ENCODE peak calls at places on chromosomes 16 and 17, in nine cellular contexts. One of them, this sample, is unnamed.

GRCh38 chr17:81991684-81992513 is 14.5 kb downstream of the ASPSCR1 start:
- DNase-seq in tibial nerve: peak; percentile 41
- DNase-seq in HCT116: no peak
- DNase-seq in uterus: no peak
- DNase-seq in esophagus squamous epithelium: no peak
- DNase-seq in cardiac fibroblast: peak; percentile 4
- DNase-seq in thoracic aorta: peak; percentile 29
- DNase-seq in fibroblast of lung: peak; percentile 56
- DNase-seq in upper lobe of right lung: peak; percentile 97
- DNase-seq in this sample: peak; percentile 36

GRCh38 chr17:15263206-15263579 is 1.9 kb downstream of the PMP22 start:
- DNase-seq in tibial nerve: peak; percentile 85
- DNase-seq in HCT116: no peak
- DNase-seq in uterus: peak; percentile 92
- DNase-seq in esophagus squamous epithelium: peak; percentile 15
- DNase-seq in cardiac fibroblast: peak; percentile 77
- DNase-seq in thoracic aorta: peak; percentile 81
- DNase-seq in fibroblast of lung: peak; percentile 91
- DNase-seq in upper lobe of right lung: peak; percentile 78
- DNase-seq in this sample: peak; percentile 80

GRCh38 chr17:5888811-5889210 is 181.4 kb upstream of the WSCD1 start:
- DNase-seq in tibial nerve: no peak
- DNase-seq in HCT116: no peak
- DNase-seq in uterus: no peak
- DNase-seq in esophagus squamous epithelium: no peak
- DNase-seq in cardiac fibroblast: no peak
- DNase-seq in thoracic aorta: no peak
- DNase-seq in fibroblast of lung: peak; percentile 64
- DNase-seq in upper lobe of right lung: no peak
- DNase-seq in this sample: peak; percentile 4

GRCh38 chr16:77212736-77213541 is 13.7 kb downstream of the SYCE1L start:
- DNase-seq in tibial nerve: peak; percentile 40
- DNase-seq in HCT116: no peak
- DNase-seq in uterus: peak; percentile 69
- DNase-seq in esophagus squamous epithelium: no peak
- DNase-seq in cardiac fibroblast: peak; percentile 27
- DNase-seq in thoracic aorta: no peak
- DNase-seq in fibroblast of lung: peak; percentile 42
- DNase-seq in upper lobe of right lung: peak; percentile 86
- DNase-seq in this sample: peak; percentile 45

GRCh38 chr17:52828621-52829020 is 670.1 kb upstream of the CA10 start:
- DNase-seq in tibial nerve: no peak
- DNase-seq in HCT116: no peak
- DNase-seq in uterus: no peak
- DNase-seq in esophagus squamous epithelium: no peak
- DNase-seq in cardiac fibroblast: no peak
- DNase-seq in thoracic aorta: no peak
- DNase-seq in fibroblast of lung: no peak
- DNase-seq in upper lobe of right lung: no peak
- DNase-seq in this sample: no peak

GRCh38 chr17:74842599-74843351 is 16.9 kb downstream of the GRIN2C start:
- DNase-seq in tibial nerve: peak; percentile 30
- DNase-seq in HCT116: peak; percentile 56
- DNase-seq in uterus: peak; percentile 40
- DNase-seq in esophagus squamous epithelium: no peak
- DNase-seq in cardiac fibroblast: peak; percentile 63
- DNase-seq in thoracic aorta: no peak
- DNase-seq in fibroblast of lung: peak; percentile 51
- DNase-seq in upper lobe of right lung: peak; percentile 92
- DNase-seq in this sample: peak; percentile 66

GRCh38 chr17:38871992-38872605 is 2.2 kb downstream of the LASP1 start:
- DNase-seq in tibial nerve: no peak
- DNase-seq in HCT116: no peak
- DNase-seq in uterus: no peak
- DNase-seq in esophagus squamous epithelium: no peak
- DNase-seq in cardiac fibroblast: no peak
- DNase-seq in thoracic aorta: no peak
- DNase-seq in fibroblast of lung: no peak
- DNase-seq in upper lobe of right lung: no peak
- DNase-seq in this sample: no peak

GRCh38 chr17:59760164-59760563 is 52.7 kb downstream of the VMP1 start:
- DNase-seq in tibial nerve: no peak
- DNase-seq in HCT116: no peak
- DNase-seq in uterus: no peak
- DNase-seq in esophagus squamous epithelium: no peak
- DNase-seq in cardiac fibroblast: no peak
- DNase-seq in thoracic aorta: no peak
- DNase-seq in fibroblast of lung: no peak
- DNase-seq in upper lobe of right lung: no peak
- DNase-seq in this sample: no peak

GRCh38 chr16:49748322-49748721 is 107.6 kb downstream of the ZNF423 start:
- DNase-seq in tibial nerve: peak; percentile 40
- DNase-seq in HCT116: peak; percentile 26
- DNase-seq in uterus: peak; percentile 75
- DNase-seq in esophagus squamous epithelium: no peak
- DNase-seq in cardiac fibroblast: peak; percentile 58
- DNase-seq in thoracic aorta: no peak
- DNase-seq in fibroblast of lung: peak; percentile 81
- DNase-seq in upper lobe of right lung: no peak
- DNase-seq in this sample: peak; percentile 51

GRCh38 chr16:89069920-89070319 is 23.7 kb upstream of the ACSF3 start:
- DNase-seq in tibial nerve: no peak
- DNase-seq in HCT116: no peak
- DNase-seq in uterus: no peak
- DNase-seq in esophagus squamous epithelium: no peak
- DNase-seq in cardiac fibroblast: no peak
- DNase-seq in thoracic aorta: no peak
- DNase-seq in fibroblast of lung: no peak
- DNase-seq in upper lobe of right lung: no peak
- DNase-seq in this sample: no peak

GRCh38 chr17:29597361-29598172 is 4.6 kb downstream of the ANKRD13B start:
- DNase-seq in tibial nerve: no peak
- DNase-seq in HCT116: no peak
- DNase-seq in uterus: no peak
- DNase-seq in esophagus squamous epithelium: no peak
- DNase-seq in cardiac fibroblast: no peak
- DNase-seq in thoracic aorta: no peak
- DNase-seq in fibroblast of lung: no peak
- DNase-seq in upper lobe of right lung: no peak
- DNase-seq in this sample: no peak

GRCh38 chr16:47617732-47618131 is 156.6 kb downstream of the PHKB start:
- DNase-seq in tibial nerve: no peak
- DNase-seq in HCT116: peak; percentile 6
- DNase-seq in uterus: no peak
- DNase-seq in esophagus squamous epithelium: no peak
- DNase-seq in cardiac fibroblast: no peak
- DNase-seq in thoracic aorta: no peak
- DNase-seq in fibroblast of lung: peak; percentile 63
- DNase-seq in upper lobe of right lung: no peak
- DNase-seq in this sample: no peak

GRCh38 chr16:20673882-20674683 is 23.4 kb downstream of the ACSM1 start:
- DNase-seq in tibial nerve: no peak
- DNase-seq in HCT116: no peak
- DNase-seq in uterus: peak; percentile 62
- DNase-seq in esophagus squamous epithelium: no peak
- DNase-seq in cardiac fibroblast: no peak
- DNase-seq in thoracic aorta: no peak
- DNase-seq in fibroblast of lung: no peak
- DNase-seq in upper lobe of right lung: no peak
- DNase-seq in this sample: no peak

GRCh38 chr16:82658796-82659195 is 32.0 kb downstream of the CDH13 start:
- DNase-seq in tibial nerve: no peak
- DNase-seq in HCT116: no peak
- DNase-seq in uterus: no peak
- DNase-seq in esophagus squamous epithelium: no peak
- DNase-seq in cardiac fibroblast: no peak
- DNase-seq in thoracic aorta: no peak
- DNase-seq in fibroblast of lung: no peak
- DNase-seq in upper lobe of right lung: no peak
- DNase-seq in this sample: no peak

GRCh38 chr17:3890082-3890892 is 2.6 kb downstream of the CAMKK1 start:
- DNase-seq in tibial nerve: peak; percentile 50
- DNase-seq in HCT116: peak; percentile 52
- DNase-seq in uterus: peak; percentile 95
- DNase-seq in esophagus squamous epithelium: no peak
- DNase-seq in cardiac fibroblast: peak; percentile 92
- DNase-seq in thoracic aorta: peak; percentile 73
- DNase-seq in fibroblast of lung: peak; percentile 92
- DNase-seq in upper lobe of right lung: peak; percentile 81
- DNase-seq in this sample: peak; percentile 79

GRCh38 chr17:673200-673681 is 41.4 kb downstream of the VPS53 start:
- DNase-seq in tibial nerve: no peak
- DNase-seq in HCT116: no peak
- DNase-seq in uterus: no peak
- DNase-seq in esophagus squamous epithelium: no peak
- DNase-seq in cardiac fibroblast: no peak
- DNase-seq in thoracic aorta: no peak
- DNase-seq in fibroblast of lung: peak; percentile 83
- DNase-seq in upper lobe of right lung: peak; percentile 65
- DNase-seq in this sample: peak; percentile 58

GRCh38 chr16:78815713-78816112 is 716.3 kb downstream of the WWOX start:
- DNase-seq in tibial nerve: no peak
- DNase-seq in HCT116: no peak
- DNase-seq in uterus: peak; percentile 39
- DNase-seq in esophagus squamous epithelium: no peak
- DNase-seq in cardiac fibroblast: no peak
- DNase-seq in thoracic aorta: no peak
- DNase-seq in fibroblast of lung: no peak
- DNase-seq in upper lobe of right lung: no peak
- DNase-seq in this sample: no peak
- H3K4me3 ChIP-seq in tibial nerve: no peak overlapping the region
- H3K4me3 ChIP-seq in HCT116: no peak overlapping the region
- H3K4me3 ChIP-seq in uterus: no peak overlapping the region
- H3K4me3 ChIP-seq in esophagus squamous epithelium: no peak overlapping the region
- H3K4me3 ChIP-seq in cardiac fibroblast: no peak overlapping the region
- H3K4me3 ChIP-seq in thoracic aorta: no peak overlapping the region
- H3K4me3 ChIP-seq in fibroblast of lung: no peak overlapping the region
- H3K4me3 ChIP-seq in upper lobe of right lung: no peak overlapping the region
- H3K4me3 ChIP-seq in this sample: no peak overlapping the region

DNA sequence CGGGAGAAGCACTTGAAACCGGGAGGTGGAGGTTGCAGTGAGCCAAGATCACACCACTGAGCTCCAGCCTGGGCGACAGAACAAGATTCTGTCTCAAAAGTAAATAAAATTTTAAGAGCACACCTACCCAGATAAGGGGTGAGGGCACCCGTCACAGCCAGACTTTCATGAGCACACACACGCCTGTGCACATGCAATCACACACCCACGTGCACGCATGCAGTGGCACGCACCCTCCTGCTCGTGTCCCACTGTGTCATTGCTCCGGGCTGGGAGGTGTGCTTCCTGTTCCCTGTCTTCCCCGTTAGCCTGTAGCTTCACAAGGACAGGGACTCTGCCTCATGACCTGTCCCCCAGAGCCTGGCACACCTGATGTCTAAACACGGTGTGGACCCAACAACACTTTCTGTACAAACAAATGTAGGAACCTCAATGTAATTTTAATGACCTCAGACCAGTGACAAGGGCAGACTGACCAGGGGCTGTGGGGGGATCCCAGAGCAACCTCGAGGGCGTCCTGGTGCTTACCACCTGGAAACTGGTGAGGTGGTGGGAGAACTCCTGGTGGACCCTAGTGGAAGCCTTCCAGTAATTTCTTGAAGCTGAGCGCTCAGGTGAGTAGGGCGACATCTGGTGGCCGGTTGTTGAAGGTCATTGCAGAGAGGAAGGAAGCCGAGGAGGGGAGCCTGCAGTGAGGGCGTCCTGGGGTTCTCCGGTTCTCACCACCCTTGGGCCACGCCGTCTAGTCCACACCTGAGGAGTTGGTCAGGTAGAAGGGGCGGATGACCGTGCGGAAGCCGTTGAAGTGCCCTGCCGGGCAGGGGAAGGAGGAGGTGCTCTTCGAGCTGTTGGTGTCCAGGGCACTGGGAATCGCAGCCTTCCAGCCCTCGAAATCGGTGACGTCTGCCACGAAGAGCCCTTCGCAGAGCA is 8.6 kb downstream of the LGALS3BP start:
- DNase-seq in tibial nerve: peak; percentile 83
- DNase-seq in HCT116: peak; percentile 65
- DNase-seq in uterus: peak; percentile 88
- DNase-seq in esophagus squamous epithelium: peak; percentile 20
- DNase-seq in cardiac fibroblast: peak; percentile 82
- DNase-seq in thoracic aorta: peak; percentile 58
- DNase-seq in fibroblast of lung: peak; percentile 54
- DNase-seq in upper lobe of right lung: peak; percentile 85
- DNase-seq in this sample: peak; percentile 82
- TF ChIP-seq CTCF in tibial nerve: peak; percentile 87
- TF ChIP-seq CTCF in HCT116: peak; percentile 99
- TF ChIP-seq CTCF in uterus: peak; percentile 87
- TF ChIP-seq CTCF in esophagus squamous epithelium: peak; percentile 86
- TF ChIP-seq CTCF in cardiac fibroblast: peak; percentile 87
- TF ChIP-seq CTCF in thoracic aorta: peak; percentile 93
- TF ChIP-seq CTCF in fibroblast of lung: peak; percentile 86
- TF ChIP-seq CTCF in upper lobe of right lung: peak; percentile 90
- TF ChIP-seq CTCF in this sample: peak; percentile 91

DNA sequence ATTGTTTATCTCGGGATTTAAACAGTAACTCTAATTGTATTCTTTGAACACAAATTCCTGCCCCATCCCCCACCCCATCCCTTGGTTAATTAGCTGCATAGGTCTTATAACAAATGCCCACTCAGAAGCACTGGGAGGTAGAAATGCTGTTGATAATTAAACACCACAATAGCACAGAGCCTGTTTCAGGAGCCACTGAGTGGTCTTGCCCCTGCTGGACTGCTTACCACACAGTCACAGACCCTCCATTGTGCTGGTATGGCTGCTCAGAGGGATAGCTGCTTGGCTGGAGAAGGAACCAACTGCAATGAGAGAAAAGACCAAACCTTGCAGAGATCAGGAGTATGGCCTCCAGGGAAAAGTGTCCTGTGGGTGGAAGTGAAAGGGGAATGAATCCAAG is 214.1 kb downstream of the ANKFN1 start:
- DNase-seq in tibial nerve: no peak
- DNase-seq in HCT116: no peak
- DNase-seq in uterus: no peak
- DNase-seq in esophagus squamous epithelium: no peak
- DNase-seq in cardiac fibroblast: no peak
- DNase-seq in thoracic aorta: no peak
- DNase-seq in fibroblast of lung: no peak
- DNase-seq in upper lobe of right lung: no peak
- DNase-seq in this sample: no peak
- H3K4me3 ChIP-seq in tibial nerve: no peak overlapping the region
- H3K4me3 ChIP-seq in HCT116: no peak overlapping the region
- H3K4me3 ChIP-seq in uterus: no peak overlapping the region
- H3K4me3 ChIP-seq in esophagus squamous epithelium: no peak overlapping the region
- H3K4me3 ChIP-seq in cardiac fibroblast: no peak overlapping the region
- H3K4me3 ChIP-seq in thoracic aorta: no peak overlapping the region
- H3K4me3 ChIP-seq in fibroblast of lung: no peak overlapping the region
- H3K4me3 ChIP-seq in upper lobe of right lung: no peak overlapping the region
- H3K4me3 ChIP-seq in this sample: no peak overlapping the region

DNA sequence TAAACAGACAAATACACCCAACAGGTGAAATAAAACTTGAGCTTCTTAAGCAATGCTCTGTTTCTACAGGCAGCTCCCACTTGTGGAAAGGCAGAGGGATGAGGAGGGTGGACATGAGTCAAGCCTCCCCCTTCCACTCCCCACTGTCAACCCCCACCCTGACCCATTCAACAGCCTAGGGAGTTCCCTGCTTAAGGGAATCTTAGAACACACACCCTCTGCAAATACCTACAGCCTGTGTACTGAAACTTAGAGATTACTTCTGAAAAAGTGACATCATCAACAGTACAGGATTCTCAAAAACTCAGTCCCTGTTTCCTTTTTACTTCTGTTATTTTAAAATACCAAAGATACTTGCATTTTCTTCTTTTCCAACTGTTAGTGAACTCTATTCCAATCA is 345.4 kb downstream of the SOX9 start:
- DNase-seq in tibial nerve: no peak
- DNase-seq in HCT116: no peak
- DNase-seq in uterus: no peak
- DNase-seq in esophagus squamous epithelium: no peak
- DNase-seq in cardiac fibroblast: peak; percentile 73
- DNase-seq in thoracic aorta: no peak
- DNase-seq in fibroblast of lung: peak; percentile 81
- DNase-seq in upper lobe of right lung: no peak
- DNase-seq in this sample: peak; percentile 69
- TF ChIP-seq CTCF in tibial nerve: no peak
- TF ChIP-seq CTCF in HCT116: no peak
- TF ChIP-seq CTCF in uterus: no peak
- TF ChIP-seq CTCF in esophagus squamous epithelium: no peak
- TF ChIP-seq CTCF in cardiac fibroblast: no peak
- TF ChIP-seq CTCF in thoracic aorta: no peak
- TF ChIP-seq CTCF in fibroblast of lung: no peak
- TF ChIP-seq CTCF in upper lobe of right lung: no peak
- TF ChIP-seq CTCF in this sample: peak; percentile 16